ENCODE peak calls at places on chromosomes 11 and 22, in five cellular contexts. Y, B, R, K and U are unnamed samples.

GRCh38 chr11:116791002-116791812 is 472 bp downstream of the APOA5 start:
- DNase-seq in Y (peak), B (peak), R (peak), K (peak), U (peak)

GRCh38 chr11:111417766-111418435 is 38.8 kb upstream of the POU2AF1 start:
- DNase-seq in Y (no peak), B (no peak), R (no peak), K (peak), U (peak)

GRCh38 chr22:32044477-32044876 is 1.4 kb downstream of the SLC5A1 start:
- DNase-seq in Y (no peak), B (no peak), R (no peak), K (no peak), U (no peak)

GRCh38 chr11:126791446-126791845 is 209.1 kb downstream of the KIRREL3 start:
- DNase-seq in Y (no peak), B (peak), R (peak), K (no peak), U (no peak)

GRCh38 chr11:105979997-105980703 is 41.9 kb downstream of the MSANTD4 start:
- DNase-seq in Y (no peak), B (no peak), R (no peak), K (no peak), U (no peak)

GRCh38 chr11:19276859-19277808 is 36.4 kb upstream of the E2F8 start:
- DNase-seq in Y (no peak), B (no peak), R (no peak), K (peak), U (peak)

GRCh38 chr11:66891849-66892660 is 35.2 kb downstream of the LRFN4 start:
- DNase-seq in Y (no peak), B (peak), R (no peak), K (peak), U (peak)

GRCh38 chr11:113553235-113553634 is 78.0 kb upstream of the DRD2 start:
- DNase-seq in Y (peak), B (peak), R (no peak), K (peak), U (peak)

GRCh38 chr11:119567667-119568582 is 145.0 kb upstream of the THY1 start:
- DNase-seq in Y (no peak), B (no peak), R (no peak), K (peak), U (peak)

GRCh38 chr11:28910926-28911325 is 802.7 kb downstream of the METTL15 start:
- DNase-seq in Y (no peak), B (no peak), R (no peak), K (no peak), U (no peak)

GRCh38 chr22:27247691-27248434 is 553.7 kb downstream of the MN1 start:
- DNase-seq in Y (no peak), B (no peak), R (no peak), K (no peak), U (no peak)

GRCh38 chr11:107856180-107856980 is 2.2 kb downstream of the SLC35F2 start:
- DNase-seq in Y (no peak), B (peak), R (no peak), K (peak), U (peak)

GRCh38 chr11:2752923-2753322 is 53.1 kb upstream of the KCNQ1OT1 start:
- DNase-seq in Y (no peak), B (no peak), R (no peak), K (peak), U (no peak)

GRCh38 chr11:3200388-3201111 is 18.1 kb downstream of the MRGPRG start:
- DNase-seq in Y (no peak), B (no peak), R (no peak), K (no peak), U (no peak)

GRCh38 chr11:47257518-47258316 is at the start of gene NR1H3:
- DNase-seq in Y (peak), B (peak), R (peak), K (peak), U (peak)

GRCh38 chr11:30596832-30597231 is 10.7 kb upstream of the MPPED2 start:
- DNase-seq in Y (no peak), B (no peak), R (no peak), K (no peak), U (no peak)

GRCh38 chr11:114061053-114062049 is 1.8 kb downstream of the ZBTB16 start:
- DNase-seq in Y (peak), B (no peak), R (peak), K (no peak), U (peak)

GRCh38 chr11:82756765-82757650 is 23.3 kb upstream of the FAM181B start:
- DNase-seq in Y (peak), B (no peak), R (no peak), K (no peak), U (no peak)

DNA sequence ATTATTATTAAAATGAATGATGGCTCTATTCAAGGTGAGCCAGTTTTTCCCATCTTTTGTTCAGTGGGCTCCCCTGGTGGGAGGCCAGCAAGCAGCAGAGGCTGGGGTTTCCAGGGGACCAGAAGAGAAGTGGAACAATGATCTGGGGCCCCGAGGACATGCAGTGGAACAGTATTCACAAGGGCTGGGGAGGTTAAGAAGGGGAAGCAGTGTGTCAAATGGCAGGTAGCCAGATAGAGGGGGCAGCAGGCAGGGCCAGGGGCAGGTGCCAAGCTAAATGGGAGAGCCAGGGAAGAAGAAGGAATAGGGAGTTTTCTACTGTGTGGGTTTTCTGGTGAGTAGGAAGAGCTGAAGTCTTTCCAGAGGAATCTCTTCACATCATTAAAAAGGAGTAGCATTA is 55.9 kb downstream of the IRAG1 start:
- DNase-seq in Y (no peak), B (no peak), R (no peak), K (no peak), U (no peak)
- H2BK12ac ChIP-seq in Y (no peak), B (no peak), R (no peak), K (no peak), U (no peak)

GRCh38 chr11:101128571-101129202 is 926 bp downstream of the PGR start:
- DNase-seq in Y (peak), B (peak), R (peak), K (no peak), U (peak)

GRCh38 chr11:101127348-101127698 is 2.3 kb downstream of the PGR start:
- DNase-seq in Y (no peak), B (peak), R (peak), K (peak), U (no peak)

GRCh38 chr11:101129203-101129943 is at the start of gene PGR:
- DNase-seq in Y (peak), B (peak), R (peak), K (peak), U (peak)

GRCh38 chr11:101127699-101128570 is 1.7 kb downstream of the PGR start:
- DNase-seq in Y (peak), B (peak), R (peak), K (no peak), U (peak)

DNA sequence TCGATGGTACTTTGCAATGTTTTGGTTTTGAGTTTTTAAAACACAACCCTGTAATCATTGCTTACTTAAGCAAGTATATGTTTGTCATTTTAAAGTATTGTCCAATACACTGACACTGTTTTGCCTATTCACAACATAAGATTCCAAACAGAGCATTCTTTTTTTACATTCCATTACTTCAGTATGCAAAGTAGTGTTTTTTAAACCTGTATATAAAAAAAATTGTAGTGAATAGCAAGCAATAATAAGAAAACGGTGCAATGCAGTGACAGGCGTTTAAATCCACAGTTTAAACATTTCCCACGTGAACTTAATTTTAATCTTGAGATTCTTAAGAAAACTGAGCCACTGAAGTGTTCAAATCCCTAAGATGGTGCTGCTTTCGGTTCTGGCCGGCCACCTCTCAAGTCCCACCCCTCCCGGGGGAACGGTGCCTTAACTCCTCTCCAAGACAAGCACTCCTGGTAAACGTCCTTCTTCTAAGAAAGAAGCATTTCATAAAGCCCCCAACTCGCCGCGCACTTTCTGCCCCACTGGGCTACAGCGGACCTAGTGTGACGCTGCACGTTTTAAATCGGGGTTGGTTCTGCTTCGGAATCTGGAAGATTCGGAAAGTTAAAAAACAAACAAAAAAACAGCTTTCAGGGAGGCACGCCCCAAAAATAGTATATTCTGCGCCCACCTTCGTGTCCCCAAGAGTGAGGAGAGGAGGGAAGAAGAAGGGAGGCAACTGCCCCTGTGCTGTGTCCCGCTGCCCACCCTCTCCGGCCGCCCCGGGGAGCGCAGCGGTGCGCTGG is 2.9 kb downstream of the PGR start:
- DNase-seq in Y (peak), B (peak), R (peak), K (peak), U (peak)
- H3K18ac ChIP-seq in Y (peak), B (no peak), R (peak), K (no peak), U (no peak)

GRCh38 chr11:16605971-16606783 is 132.3 kb upstream of the C11orf58 start:
- DNase-seq in Y (peak), B (peak), R (peak), K (peak), U (peak)

GRCh38 chr11:16603890-16604783 is 134.3 kb upstream of the C11orf58 start:
- DNase-seq in Y (peak), B (peak), R (peak), K (peak), U (peak)

GRCh38 chr11:16604784-16605439 is 133.5 kb upstream of the C11orf58 start:
- DNase-seq in Y (peak), B (peak), R (peak), K (peak), U (peak)

GRCh38 chr11:16606784-16607674 is 131.4 kb upstream of the C11orf58 start:
- DNase-seq in Y (peak), B (peak), R (peak), K (no peak), U (peak)

GRCh38 chr11:16605440-16605970 is 132.9 kb upstream of the C11orf58 start:
- DNase-seq in Y (peak), B (peak), R (no peak), K (peak), U (peak)
- H2BK12ac ChIP-seq in Y (peak), B (no peak), R (no peak), K (no peak), U (peak)

GRCh38 chr22:17570851-17571631 is 7.7 kb downstream of the SLC25A18 start:
- DNase-seq in Y (no peak), B (no peak), R (no peak), K (peak), U (peak)
- H3K18ac ChIP-seq in Y (peak), B (no peak), R (peak), K (no peak), U (no peak)

GRCh38 chr11:17430616-17431015 is 42.2 kb upstream of the KCNJ11 start:
- DNase-seq in Y (no peak), B (no peak), R (no peak), K (no peak), U (no peak)

GRCh38 chr11:17428930-17429329 is 40.5 kb upstream of the KCNJ11 start:
- DNase-seq in Y (no peak), B (no peak), R (no peak), K (no peak), U (no peak)

GRCh38 chr11:17432041-17432440 is 43.6 kb upstream of the KCNJ11 start:
- DNase-seq in Y (no peak), B (no peak), R (no peak), K (no peak), U (no peak)

GRCh38 chr11:17431139-17431538 is 42.7 kb upstream of the KCNJ11 start:
- DNase-seq in Y (no peak), B (no peak), R (no peak), K (no peak), U (no peak)

DNA sequence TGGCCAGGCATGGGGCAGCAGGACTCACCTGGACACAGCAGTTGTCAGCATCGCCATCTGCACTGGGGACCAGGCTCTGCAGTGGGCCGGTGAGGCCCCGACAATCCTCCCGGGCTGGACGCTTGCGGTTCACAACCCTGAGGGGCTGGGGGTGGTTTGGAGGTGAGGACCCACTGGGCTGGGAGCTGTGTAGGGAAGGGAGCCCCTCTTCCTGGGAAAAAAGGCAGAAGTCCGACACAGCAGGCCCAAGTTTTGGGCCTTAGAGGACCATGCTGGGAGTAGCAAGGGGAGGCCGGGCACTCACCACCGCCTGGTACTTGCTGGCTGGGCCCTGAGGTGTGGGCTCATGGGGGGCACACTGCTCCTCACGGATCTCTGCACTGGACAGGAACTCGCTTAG is 39.8 kb upstream of the KCNJ11 start:
- DNase-seq in Y (no peak), B (no peak), R (no peak), K (no peak), U (no peak)
- H2BK12ac ChIP-seq in Y (peak), B (no peak), R (no peak), K (no peak), U (no peak)